ENCODE peak calls at places on chromosomes 7 and 10, in four cellular contexts. H is GM12878, I is Panc1, C is transverse colon. R is an unnamed sample. For H3K4me1, the result is how much of the 10 kb centered on the place peaks cover.

GRCh38 chr10:79605308-79605707 is 5.4 kb upstream of the SFTPA1 start:
- DNase-seq in H (no peak), I (no peak), C (no peak), R (no peak)

GRCh38 chr7:56174346-56175085 is 58.3 kb upstream of the NUPR2 start:
- DNase-seq in H (no peak), I (no peak), C (no peak), R (no peak)

GRCh38 chr7:150901160-150902035 is 49.1 kb downstream of the AOC1 start:
- DNase-seq in H (no peak), I (no peak), C (peak), R (no peak)

GRCh38 chr10:22466763-22467334 is 121.6 kb downstream of the SPAG6 start:
- DNase-seq in I (no peak), C (no peak), H (no peak), R (no peak)

GRCh38 chr7:27689045-27689877 is 26.6 kb upstream of the HIBADH start:
- DNase-seq in H (no peak), I (no peak), C (peak), R (no peak)

GRCh38 chr10:131682271-131682962 is 218.4 kb upstream of the PPP2R2D start:
- DNase-seq in H (no peak), C (no peak), I (no peak), R (peak)

GRCh38 chr7:33534830-33535229 is 370.5 kb upstream of the BMPER start:
- DNase-seq in C (no peak), I (no peak), H (no peak), R (no peak)

GRCh38 chr10:117684211-117684610 is 141.7 kb downstream of the EMX2 start:
- DNase-seq in C (no peak), I (no peak), H (no peak), R (no peak)

GRCh38 chr7:100799037-100799896 is 28.1 kb downstream of the EPHB4 start:
- DNase-seq in C (peak), I (no peak), H (peak), R (peak)

GRCh38 chr10:133245439-133246235 is 8.0 kb downstream of the VENTX start:
- DNase-seq in H (no peak), C (peak), I (no peak), R (no peak)

GRCh38 chr7:158705234-158705890 is 758 bp upstream of the NCAPG2 start:
- DNase-seq in H (no peak), I (no peak), C (no peak), R (no peak)

GRCh38 chr10:124743188-124744046 is 761 bp downstream of the FAM53B start:
- DNase-seq in C (no peak), I (no peak), H (no peak), R (peak)

GRCh38 chr7:117975436-117975835 is 102.2 kb upstream of the CTTNBP2 start:
- DNase-seq in C (no peak), H (no peak), I (no peak), R (no peak)

GRCh38 chr10:26790596-26790995 is 70.2 kb downstream of the ABI1 start:
- DNase-seq in H (no peak), C (no peak), I (no peak), R (no peak)

GRCh38 chr10:45427956-45428338 is 53.9 kb downstream of the ALOX5 start:
- DNase-seq in I (no peak), C (no peak), H (no peak), R (no peak)

DNA sequence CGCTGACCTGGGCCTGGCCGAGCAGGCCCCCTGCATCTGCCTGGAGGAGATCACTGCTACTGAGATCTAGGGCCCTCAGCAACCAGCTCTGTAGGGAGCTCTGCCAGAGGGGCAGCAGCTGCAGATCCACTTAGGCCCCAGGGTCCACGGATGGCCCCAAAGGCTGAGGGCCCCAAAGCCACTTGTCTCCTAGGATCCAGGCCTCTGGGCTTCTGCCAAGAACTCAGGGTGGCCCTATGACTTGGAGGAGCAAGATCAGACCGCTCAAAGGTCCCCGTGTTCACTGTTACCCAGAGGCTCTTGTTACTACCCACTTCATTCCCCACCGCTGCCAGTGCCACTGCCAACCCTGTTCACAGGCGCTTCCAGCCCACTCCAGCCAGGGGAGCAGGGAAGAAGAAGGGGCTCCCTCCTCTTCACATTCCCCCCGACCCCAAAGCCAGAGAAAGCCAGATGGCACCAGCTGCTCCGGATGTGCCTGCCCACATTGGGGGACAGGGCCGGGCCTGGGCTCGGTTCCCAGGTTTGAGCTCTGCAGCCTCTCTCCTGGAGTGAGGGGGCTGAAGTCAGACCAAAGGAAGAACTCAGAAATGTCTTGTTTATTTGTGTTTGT is 7.6 kb downstream of the LZTS2 start:
- DNase-seq in H (no peak), I (no peak), C (no peak), R (peak)
- H3K4me1 ChIP-seq in H (under half), I (under half), C (under half), R (under half)

GRCh38 chr7:13990984-13991790 is 1.7 kb upstream of the ETV1 start:
- DNase-seq in I (peak), H (peak), C (peak), R (peak)
- TF ChIP-seq POLR2AphosphoS5 in I (no peak), H (no peak), C (peak), R (peak)

DNA sequence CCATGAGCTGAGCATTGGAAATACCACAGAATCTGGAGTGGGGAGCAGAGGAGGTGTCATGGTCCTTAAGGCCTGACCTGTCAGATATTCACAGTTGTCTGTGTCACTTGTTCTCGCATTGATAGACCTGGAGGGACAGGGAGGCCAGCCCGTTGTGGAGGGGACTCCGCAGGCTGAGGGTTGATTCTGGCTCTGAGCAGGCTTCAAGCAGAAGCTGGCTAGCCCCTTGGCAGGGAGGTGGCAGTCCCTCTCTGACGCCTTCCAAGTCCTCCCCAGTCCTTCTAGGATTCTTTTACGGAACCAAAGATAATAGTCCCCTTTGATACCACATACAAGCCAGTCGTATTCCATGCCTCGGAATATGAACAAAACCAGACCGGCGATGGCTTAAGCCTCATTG is 65.4 kb downstream of the GRK5 start:
- DNase-seq in H (no peak), C (no peak), I (no peak), R (no peak)
- H3K4me1 ChIP-seq in H (under half), C (under half), I (half or more), R (under half)

GRCh38 chr10:63267414-63268138 is 134.4 kb downstream of the NRBF2 start:
- DNase-seq in H (no peak), C (no peak), I (peak), R (no peak)
- TF ChIP-seq POLR2AphosphoS5 in H (peak), C (no peak), I (no peak), R (peak)